ENCODE peak calls at places on chromosomes 5 and 9, in seven cellular contexts. V is T-cell; I is HS-5; N is amniotic stem cell; W is activated naive CD4-positive, alpha-beta T cell; D is NCI-H1694 treated with DMSO at 0.1 percent for 48 hours; Q is small intestine. L is an unnamed sample.

GRCh38 chr5:13328316-13328715 is 616.2 kb downstream of the DNAH5 start:
- DNase-seq in V (no peak), I (no peak), N (no peak), W (no peak), D (no peak), Q (no peak), L (no peak)

GRCh38 chr9:109030426-109030825 is 17.1 kb upstream of the CTNNAL1 start:
- DNase-seq in V (no peak), I (no peak), N (no peak), W (no peak), D (no peak), Q (no peak), L (no peak)

GRCh38 chr9:78958887-78959286 is 612.9 kb upstream of the TLE4 start:
- DNase-seq in V (no peak), I (no peak), N (no peak), W (no peak), D (peak), Q (no peak), L (no peak)

GRCh38 chr9:92438900-92439526 is 14.7 kb upstream of the OMD start:
- DNase-seq in V (no peak), I (no peak), N (no peak), W (no peak), D (no peak), Q (no peak), L (no peak)

GRCh38 chr5:143053780-143054179 is 283.6 kb downstream of the ARHGAP26 start:
- DNase-seq in V (no peak), I (no peak), N (no peak), W (no peak), D (no peak), Q (no peak), L (no peak)

GRCh38 chr5:61586096-61587084 is 254.3 kb downstream of the ZSWIM6 start:
- DNase-seq in V (no peak), I (no peak), N (no peak), W (no peak), D (no peak), Q (no peak), L (no peak)

GRCh38 chr5:135075621-135076585 is 41.9 kb upstream of the PITX1 start:
- DNase-seq in V (no peak), I (no peak), N (no peak), W (no peak), D (no peak), Q (no peak), L (no peak)

GRCh38 chr5:16550316-16550952 is 66.4 kb downstream of the RETREG1 start:
- DNase-seq in V (peak), I (no peak), N (no peak), W (no peak), D (peak), Q (peak), L (peak)

GRCh38 chr9:89790542-89791109 is 185.8 kb downstream of the GADD45G start:
- DNase-seq in V (no peak), I (no peak), N (no peak), W (no peak), D (no peak), Q (peak), L (peak)

GRCh38 chr9:97666907-97667686 is 30.0 kb downstream of the XPA start:
- DNase-seq in V (no peak), I (no peak), N (no peak), W (no peak), D (no peak), Q (no peak), L (no peak)

GRCh38 chr9:93295031-93295430 is 111.1 kb downstream of the WNK2 start:
- DNase-seq in V (no peak), I (no peak), N (no peak), W (no peak), D (no peak), Q (peak), L (no peak)

GRCh38 chr5:1010641-1011046 is 2.0 kb downstream of the NKD2 start:
- DNase-seq in V (no peak), I (no peak), N (no peak), W (no peak), D (no peak), Q (no peak), L (no peak)

GRCh38 chr5:138011991-138012390 is 20.9 kb downstream of the FAM13B start:
- DNase-seq in V (no peak), I (no peak), N (no peak), W (no peak), D (no peak), Q (no peak), L (peak)

GRCh38 chr5:57488308-57488955 is 5.8 kb upstream of the ACTBL2 start:
- DNase-seq in V (no peak), I (peak), N (no peak), W (no peak), D (no peak), Q (no peak), L (no peak)

GRCh38 chr5:95617057-95617456 is 2.8 kb upstream of the GPR150 start:
- DNase-seq in V (no peak), I (no peak), N (no peak), W (no peak), D (no peak), Q (no peak), L (peak)

GRCh38 chr5:55711531-55712022 is 547 bp downstream of the SLC38A9 start:
- DNase-seq in V (no peak), I (no peak), N (no peak), W (no peak), D (no peak), Q (no peak), L (no peak)

GRCh38 chr9:96340707-96341106 is 38.7 kb upstream of the HSD17B3 start:
- DNase-seq in V (no peak), I (no peak), N (no peak), W (no peak), D (no peak), Q (no peak), L (no peak)

GRCh38 chr5:125085797-125086505 is 339.5 kb upstream of the ZNF608 start:
- DNase-seq in V (no peak), I (no peak), N (no peak), W (no peak), D (no peak), Q (peak), L (no peak)

L was measured in foreskin keratinocyte.